ENCODE peak calls at places on chromosomes 12 and 14, in four cellular contexts. One of them, this sample, is unnamed.

GRCh38 chr14:34951286-34951685 is 31.5 kb upstream of the SRP54 start:
- DNase-seq in mucosa of gallbladder: no peak
- DNase-seq in NCI-H1436 treated with DMSO at 0.1 percent for 48 hours: no peak
- DNase-seq in Calu3: no peak
- DNase-seq in this sample: no peak

GRCh38 chr14:105855893-105856675 is 329.7 kb downstream of the TMEM121 start:
- DNase-seq in mucosa of gallbladder: no peak
- DNase-seq in NCI-H1436 treated with DMSO at 0.1 percent for 48 hours: no peak
- DNase-seq in Calu3: no peak
- DNase-seq in this sample: no peak

GRCh38 chr12:111775205-111776193 is 8.8 kb downstream of the ALDH2 start:
- DNase-seq in mucosa of gallbladder: peak
- DNase-seq in NCI-H1436 treated with DMSO at 0.1 percent for 48 hours: no peak
- DNase-seq in Calu3: peak
- DNase-seq in this sample: no peak

GRCh38 chr12:65524666-65525065 is 246.2 kb downstream of the MSRB3 start:
- DNase-seq in mucosa of gallbladder: no peak
- DNase-seq in NCI-H1436 treated with DMSO at 0.1 percent for 48 hours: no peak
- DNase-seq in Calu3: no peak
- DNase-seq in this sample: no peak

GRCh38 chr14:106235356-106236159 is 709.2 kb downstream of the TMEM121 start:
- DNase-seq in mucosa of gallbladder: no peak
- DNase-seq in NCI-H1436 treated with DMSO at 0.1 percent for 48 hours: no peak
- DNase-seq in Calu3: no peak
- DNase-seq in this sample: no peak

GRCh38 chr14:87013583-87013982 is 979.4 kb downstream of the GALC start:
- DNase-seq in mucosa of gallbladder: no peak
- DNase-seq in NCI-H1436 treated with DMSO at 0.1 percent for 48 hours: no peak
- DNase-seq in Calu3: no peak
- DNase-seq in this sample: no peak

GRCh38 chr12:25382311-25383106 is 131.8 kb upstream of the KRAS start:
- DNase-seq in mucosa of gallbladder: no peak
- DNase-seq in NCI-H1436 treated with DMSO at 0.1 percent for 48 hours: no peak
- DNase-seq in Calu3: no peak
- DNase-seq in this sample: no peak

GRCh38 chr12:61536525-61536924 is 723.7 kb upstream of the USP15 start:
- DNase-seq in mucosa of gallbladder: no peak
- DNase-seq in NCI-H1436 treated with DMSO at 0.1 percent for 48 hours: no peak
- DNase-seq in Calu3: no peak
- DNase-seq in this sample: no peak

This sample was measured in A549.